ENCODE peak calls at places on chromosomes 6 and 20, in eight cellular contexts. R is RWPE1; I is foreskin fibroblast; P is cerebellar cortex; E is NCI-H1105 treated with DMSO at 0.1 percent for 48 hours; Q is fibroblast of mammary gland; H is activated T-cell treated with anti-CD3 and anti-CD28 coated beads for 1 hour; J is stimulated activated CD4-positive, alpha-beta T cell treated with anti-CD3 and anti-CD28 coated beads, Interleukin-15, amount 100 ng/mL, for 1 hour. S is an unnamed sample.

GRCh38 chr20:51034988-51035656 is 12.2 kb upstream of the KCNG1 start:
- DNase-seq in H (no peak), I (no peak), J (no peak), P (no peak), Q (no peak), R (no peak), E (no peak), S (no peak)

GRCh38 chr20:24086121-24086520 is 97.5 kb upstream of the GGTLC1 start:
- DNase-seq in H (no peak), I (no peak), E (no peak), J (no peak), P (no peak), Q (no peak), R (no peak), S (no peak)

GRCh38 chr6:42452171-42453026 is 673 bp upstream of the TRERF1 start:
- DNase-seq in H (peak; percentile 26), I (peak; percentile 88), R (peak; percentile 77), E (peak; percentile 84), P (peak; percentile 82), J (peak; percentile 24), Q (peak; percentile 74), S (no peak)

GRCh38 chr20:4038047-4038459 is 22.7 kb upstream of the RNF24 start:
- DNase-seq in H (peak; percentile 58), Q (peak; percentile 73), I (peak; percentile 88), E (no peak), P (no peak), R (peak; percentile 43), J (peak; percentile 53), S (peak; percentile 66)

GRCh38 chr6:95230071-95230740 is 347.1 kb upstream of the MANEA start:
- DNase-seq in E (peak; percentile 53), P (no peak), I (no peak), H (no peak), Q (peak; percentile 37), R (no peak), J (no peak), S (no peak)

GRCh38 chr20:37901667-37902503 is 1.0 kb upstream of the VSTM2L start:
- DNase-seq in Q (peak; percentile 84), R (peak; percentile 85), J (no peak), E (peak; percentile 27), P (peak; percentile 78), H (no peak), I (peak; percentile 68), S (no peak)

GRCh38 chr6:89081129-89081422 is 525 bp downstream of the PNRC1 start:
- DNase-seq in I (no peak), Q (no peak), E (no peak), H (no peak), J (no peak), R (no peak), P (no peak), S (no peak)

GRCh38 chr6:33203443-33204164 is 851 bp upstream of the HSD17B8 start:
- DNase-seq in P (no peak), E (no peak), Q (no peak), I (no peak), J (no peak), R (no peak), H (no peak), S (no peak)

GRCh38 chr6:7541175-7542064 is at the start of gene DSP:
- DNase-seq in R (peak; percentile 79), P (peak; percentile 49), H (no peak), I (peak; percentile 54), E (peak; percentile 77), J (no peak), Q (no peak), S (no peak)

GRCh38 chr6:27795697-27796494 is 116.3 kb downstream of the OR2B2 start:
- DNase-seq in E (peak; percentile 85), J (no peak), H (no peak), Q (peak; percentile 93), R (peak; percentile 74), I (peak; percentile 90), P (peak; percentile 95), S (peak; percentile 35)

GRCh38 chr6:43308101-43308989 is at the start of gene CRIP3:
- DNase-seq in P (peak; percentile 29), E (peak; percentile 76), R (no peak), Q (peak; percentile 56), H (peak; percentile 30), J (peak; percentile 17), I (peak; percentile 57), S (peak; percentile 16)

GRCh38 chr20:56773731-56774130 is 144.6 kb downstream of the TFAP2C start:
- DNase-seq in P (no peak), E (no peak), Q (no peak), R (no peak), J (no peak), I (no peak), H (no peak), S (no peak)

GRCh38 chr6:149335924-149336323 is 18.4 kb downstream of the TAB2 start:
- DNase-seq in R (peak; percentile 34), P (no peak), Q (peak; percentile 94), E (no peak), J (no peak), I (peak; percentile 73), H (no peak), S (no peak)

GRCh38 chr6:34491091-34491430 is 25.2 kb downstream of the PACSIN1 start:
- DNase-seq in R (no peak), J (no peak), E (no peak), I (peak; percentile 70), P (no peak), H (no peak), Q (peak; percentile 60), S (no peak)

GRCh38 chr6:89252902-89253301 is 35.7 kb upstream of the GABRR1 start:
- DNase-seq in I (no peak), H (no peak), E (no peak), J (no peak), Q (no peak), R (no peak), P (no peak), S (no peak)

GRCh38 chr20:38460040-38460623 is 12.5 kb upstream of the RALGAPB start:
- DNase-seq in P (peak; percentile 33), E (peak; percentile 66), I (peak; percentile 74), J (no peak), H (no peak), R (peak; percentile 94), Q (peak; percentile 67), S (no peak)

GRCh38 chr6:150891886-150892485 is 26.5 kb downstream of the MTHFD1L start:
- DNase-seq in E (peak; percentile 91), P (peak; percentile 99), I (peak; percentile 90), Q (peak; percentile 86), H (peak; percentile 44), R (peak; percentile 43), J (peak; percentile 28), S (peak; percentile 38)